ENCODE peak calls at places on chromosomes 11 and 22, in four cellular contexts. F, M, J and U are unnamed samples.

GRCh38 chr11:44320289-44320973 is 10.5 kb upstream of the ALX4 start:
- DNase-seq in F (no peak), M (no peak), J (no peak), U (no peak)

GRCh38 chr11:114088836-114089235 is 29.3 kb downstream of the ZBTB16 start:
- DNase-seq in F (no peak), M (peak), J (no peak), U (no peak)

GRCh38 chr11:119964136-119965025 is 173.5 kb downstream of the TRIM29 start:
- DNase-seq in F (no peak), M (no peak), J (peak), U (no peak)

GRCh38 chr11:57649826-57650738 is at the start of gene YPEL4:
- DNase-seq in F (peak), M (peak), J (no peak), U (peak)

GRCh38 chr11:62665630-62666258 is 632 bp downstream of the CSKMT start:
- DNase-seq in F (peak), M (peak), J (no peak), U (peak)

GRCh38 chr22:26399288-26399687 is 29.8 kb upstream of the ASPHD2 start:
- DNase-seq in F (no peak), M (no peak), J (no peak), U (no peak)

GRCh38 chr22:17486313-17486712 is 77.0 kb upstream of the SLC25A18 start:
- DNase-seq in F (no peak), M (no peak), J (no peak), U (no peak)

GRCh38 chr11:71384561-71384960 is 63.6 kb downstream of the DHCR7 start:
- DNase-seq in F (no peak), M (no peak), J (no peak), U (no peak)

GRCh38 chr11:128772814-128773213 is 78.9 kb downstream of the FLI1 start:
- DNase-seq in F (peak), M (no peak), J (no peak), U (no peak)

DNA sequence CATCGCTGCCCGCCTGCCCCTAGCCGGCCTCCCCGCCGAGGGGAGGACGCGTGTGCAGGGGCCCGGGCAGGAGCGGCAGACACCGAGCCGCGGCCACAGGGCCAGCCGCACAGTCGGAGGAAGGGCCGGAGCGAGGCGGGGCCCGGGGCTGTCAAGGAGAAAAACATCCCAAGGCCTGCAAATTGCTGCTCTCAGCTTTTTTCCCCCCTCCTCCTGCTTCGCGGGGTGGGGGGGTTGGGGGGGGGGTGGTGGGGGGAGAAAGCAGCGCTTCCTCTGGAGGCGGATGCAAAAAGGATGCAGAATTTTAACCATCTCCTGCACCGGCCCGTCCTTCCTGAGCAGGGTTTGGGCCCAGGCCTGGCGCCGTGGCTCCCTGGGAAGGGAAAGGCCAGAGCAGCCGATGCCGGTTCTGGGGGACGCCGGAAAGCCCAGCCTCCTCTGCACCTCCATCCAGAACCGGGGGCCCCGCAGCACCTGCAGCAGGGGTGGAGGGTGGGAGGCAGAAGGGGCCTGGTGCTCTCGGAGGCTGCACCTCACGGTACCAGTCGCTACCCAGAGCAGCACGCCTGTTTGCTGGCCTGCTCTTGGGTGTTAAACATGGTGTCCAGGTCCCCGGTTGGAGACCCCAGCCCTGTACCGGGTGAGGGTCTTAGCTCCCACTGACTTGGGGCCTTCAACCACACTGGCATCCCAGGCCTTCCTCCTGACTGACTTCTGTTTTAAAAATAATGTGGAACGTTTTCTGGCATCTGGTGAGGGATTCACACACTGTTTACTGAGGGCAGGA is 77.3 kb upstream of the WNT7B start:
- DNase-seq in F (peak), M (no peak), J (no peak), U (no peak)
- TF ChIP-seq POLR2A in F (no peak), M (no peak), J (no peak), U (peak)

GRCh38 chr22:19971276-19972124 is 29.9 kb upstream of the TXNRD2 start:
- DNase-seq in F (no peak), M (no peak), J (no peak), U (no peak)
- TF ChIP-seq POLR2A in F (no peak), M (no peak), J (no peak), U (no peak)

GRCh38 chr11:590997-591396 is 14.7 kb downstream of the PHRF1 start:
- DNase-seq in F (no peak), M (no peak), J (no peak), U (no peak)
- TF ChIP-seq POLR2A in F (no peak), M (no peak), J (no peak), U (no peak)

GRCh38 chr11:94767701-94768601 is at the start of gene AMOTL1:
- DNase-seq in F (peak), M (peak), J (peak), U (peak)
- TF ChIP-seq POLR2A in F (no peak), M (peak), J (no peak), U (peak)

GRCh38 chr11:13008625-13009475 is at the start of gene RASSF10:
- DNase-seq in F (no peak), M (no peak), J (peak), U (no peak)
- TF ChIP-seq POLR2A in F (no peak), M (no peak), J (no peak), U (no peak)

GRCh38 chr11:41050791-41051190 is 408.7 kb downstream of the LRRC4C start:
- DNase-seq in F (no peak), M (no peak), J (no peak), U (no peak)

GRCh38 chr11:41044747-41045146 is 414.7 kb downstream of the LRRC4C start:
- DNase-seq in F (no peak), M (no peak), J (no peak), U (no peak)

GRCh38 chr11:41051919-41052630 is 407.4 kb downstream of the LRRC4C start:
- DNase-seq in F (no peak), M (no peak), J (no peak), U (no peak)

DNA sequence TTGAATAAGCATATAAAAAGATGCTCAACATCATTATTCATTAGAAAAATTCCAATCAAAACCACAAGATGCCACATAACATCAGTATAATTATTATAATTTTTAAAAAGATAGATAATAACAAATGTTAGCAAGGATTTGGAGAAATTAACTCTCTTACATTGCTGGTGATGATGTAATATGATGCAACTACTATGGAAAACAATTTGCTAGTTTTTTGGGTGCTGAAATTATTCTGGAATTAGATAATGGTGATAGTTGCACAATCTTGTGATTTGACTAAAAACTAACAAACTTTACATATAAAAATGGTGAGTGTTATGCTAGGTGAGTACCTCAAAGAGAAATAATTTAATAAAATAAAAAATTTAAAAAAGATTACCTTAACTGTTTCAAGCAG is 412.2 kb downstream of the LRRC4C start:
- DNase-seq in F (no peak), M (no peak), J (no peak), U (no peak)
- TF ChIP-seq POLR2A in F (no peak), M (no peak), J (no peak), U (no peak)

DNA sequence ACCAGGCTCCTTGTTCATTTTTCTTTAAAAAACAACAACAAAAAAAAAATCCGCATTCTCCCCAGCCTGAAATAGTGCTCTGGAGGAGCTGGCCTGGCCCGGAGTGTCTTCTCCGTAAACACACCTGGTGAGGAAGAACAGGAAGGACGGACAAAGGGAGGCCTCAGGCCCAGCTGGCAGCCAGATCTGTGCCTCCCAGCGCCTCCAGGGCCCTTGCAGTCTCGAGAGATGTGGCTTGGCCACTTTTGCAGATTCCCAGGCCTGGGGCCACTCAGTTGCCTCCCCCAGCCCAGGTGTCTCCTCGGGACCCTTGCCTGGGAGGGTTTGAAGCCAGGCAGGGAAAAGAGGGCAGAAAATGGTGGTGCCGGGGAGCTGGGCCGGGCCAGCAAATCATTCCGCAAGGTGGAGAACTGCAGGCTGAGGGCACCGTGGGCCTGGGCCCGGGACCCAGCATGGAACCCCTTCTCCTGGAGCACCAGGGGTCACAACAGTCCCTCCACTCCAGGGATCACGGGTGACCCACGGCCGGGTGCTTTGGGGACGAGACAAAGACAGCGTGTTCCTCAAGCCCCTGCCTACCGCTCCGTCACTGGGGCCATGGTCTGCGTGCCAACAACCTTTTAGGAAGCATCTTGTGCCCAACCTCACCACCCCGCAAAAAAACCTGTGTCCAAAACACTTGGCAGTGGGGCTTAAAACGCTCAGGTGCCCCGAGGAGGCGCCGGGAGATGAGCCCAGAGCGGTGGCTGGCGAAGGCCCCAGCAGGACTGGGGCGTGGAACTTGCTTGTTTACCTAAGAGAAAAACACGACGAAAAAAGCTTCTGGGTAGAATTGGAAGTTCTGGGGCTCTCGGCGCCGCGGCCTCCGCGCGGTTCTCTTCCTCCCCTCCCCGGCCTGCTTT is 67.1 kb upstream of the WNT7B start:
- DNase-seq in F (peak), M (no peak), J (no peak), U (no peak)
- TF ChIP-seq POLR2A in F (no peak), M (no peak), J (no peak), U (peak)

GRCh38 chr22:50469377-50470305 is 5.2 kb downstream of the SBF1 start:
- DNase-seq in F (peak), M (peak), J (peak), U (peak)

GRCh38 chr22:50465531-50465930 is 9.3 kb downstream of the SBF1 start:
- DNase-seq in F (no peak), M (no peak), J (no peak), U (no peak)

GRCh38 chr22:50468626-50469025 is 6.2 kb downstream of the SBF1 start:
- DNase-seq in F (no peak), M (no peak), J (no peak), U (no peak)

GRCh38 chr22:50467341-50467740 is 7.5 kb downstream of the SBF1 start:
- DNase-seq in F (no peak), M (no peak), J (no peak), U (no peak)

GRCh38 chr22:50467773-50468440 is 6.9 kb downstream of the SBF1 start:
- DNase-seq in F (no peak), M (no peak), J (no peak), U (no peak)
- TF ChIP-seq POLR2A in F (no peak), M (no peak), J (no peak), U (no peak)

DNA sequence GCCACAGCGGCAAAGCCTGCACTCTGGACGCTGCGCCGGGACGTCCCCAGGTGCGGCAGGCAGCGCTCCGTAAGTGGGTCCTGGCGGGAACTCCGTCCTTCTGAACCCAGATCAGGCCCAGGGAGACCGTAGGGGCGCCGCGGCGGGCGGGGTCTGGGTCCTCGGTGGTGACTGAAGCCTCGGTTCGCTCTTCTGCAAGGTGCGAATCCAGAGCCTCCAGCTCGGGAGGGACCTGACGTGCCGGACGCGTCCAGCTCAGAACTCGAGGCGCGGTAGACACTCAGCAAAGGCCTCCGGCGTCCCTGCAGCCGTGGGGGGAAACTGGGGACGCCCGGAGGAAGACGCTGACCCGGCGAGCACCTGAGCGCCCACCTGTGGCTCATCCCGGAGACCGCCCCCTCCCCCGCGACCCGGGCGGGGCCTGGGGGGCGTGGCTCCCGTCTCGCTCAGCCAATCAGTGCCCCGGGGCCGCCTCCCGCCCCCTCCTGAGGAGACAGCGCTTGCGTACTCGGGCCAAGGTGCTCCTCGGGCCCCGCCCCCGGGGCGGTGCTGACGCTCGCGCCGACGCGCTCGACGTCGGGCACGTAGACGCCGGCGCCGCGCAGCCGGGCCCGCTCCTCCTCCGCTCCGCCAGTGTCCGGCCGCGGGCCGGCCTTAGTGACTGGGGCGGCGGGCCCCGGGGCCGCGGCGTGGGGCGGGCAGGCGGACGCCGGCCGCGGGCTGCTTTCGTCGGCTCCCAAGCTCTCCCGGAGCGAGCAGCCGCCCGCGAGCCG is at the start of gene PPFIA1:
- DNase-seq in F (peak), M (peak), J (peak), U (peak)
- TF ChIP-seq POLR2A in F (no peak), M (peak), J (peak), U (peak)